ENCODE peak calls at places on chromosomes 13 and 19, in five cellular contexts. O is fibroblast of lung, W is breast epithelium, Q is psoas muscle, P is thoracic aorta. F is an unnamed sample. For H3K4me1, H3K27me3 and H3K9me3, the result is how much of the 10 kb centered on the place peaks cover.

GRCh38 chr13:110536006-110536693 is 25.4 kb downstream of the RAB20 start:
- DNase-seq in O (no peak), W (no peak), Q (no peak), P (no peak), F (peak)

GRCh38 chr19:19591133-19591825 is 27.2 kb downstream of the PBX4 start:
- DNase-seq in O (peak), W (no peak), Q (no peak), P (no peak), F (no peak)

GRCh38 chr13:75666646-75667351 is 30.7 kb downstream of the LMO7 start:
- DNase-seq in O (peak), W (no peak), Q (no peak), P (no peak), F (no peak)

GRCh38 chr13:20923272-20923671 is 20.7 kb upstream of the XPO4 start:
- DNase-seq in O (no peak), W (no peak), Q (no peak), P (no peak), F (peak)

GRCh38 chr19:41479757-41480191 is 36.8 kb downstream of the ERICH4 start:
- DNase-seq in O (no peak), W (no peak), Q (no peak), P (no peak), F (peak)

GRCh38 chr13:27924529-27925141 is 4.8 kb downstream of the PDX1 start:
- DNase-seq in O (no peak), W (no peak), Q (no peak), P (no peak), F (no peak)

GRCh38 chr19:46404884-46405658 is 8.3 kb downstream of the CCDC8 start:
- DNase-seq in O (no peak), W (no peak), Q (peak), P (no peak), F (peak)

GRCh38 chr19:55777528-55777927 is 8.6 kb downstream of the RFPL4AL1 start:
- DNase-seq in O (no peak), W (no peak), Q (no peak), P (no peak), F (no peak)

GRCh38 chr19:51676566-51677083 is 16.5 kb upstream of the SPACA6 start:
- DNase-seq in O (no peak), W (no peak), Q (no peak), P (no peak), F (no peak)

GRCh38 chr19:39156891-39157230 is 31.3 kb downstream of the PAK4 start:
- DNase-seq in O (no peak), W (no peak), Q (no peak), P (no peak), F (no peak)

GRCh38 chr13:21240586-21240985 is 64.1 kb downstream of the MRPL57 start:
- DNase-seq in O (peak), W (no peak), Q (no peak), P (no peak), F (no peak)

GRCh38 chr19:37942516-37942902 is 35.5 kb downstream of the SIPA1L3 start:
- DNase-seq in O (no peak), W (no peak), Q (no peak), P (no peak), F (no peak)
- H3K4me1 ChIP-seq in O (under half), W (under half), Q (under half), P (under half), F (under half)

DNA sequence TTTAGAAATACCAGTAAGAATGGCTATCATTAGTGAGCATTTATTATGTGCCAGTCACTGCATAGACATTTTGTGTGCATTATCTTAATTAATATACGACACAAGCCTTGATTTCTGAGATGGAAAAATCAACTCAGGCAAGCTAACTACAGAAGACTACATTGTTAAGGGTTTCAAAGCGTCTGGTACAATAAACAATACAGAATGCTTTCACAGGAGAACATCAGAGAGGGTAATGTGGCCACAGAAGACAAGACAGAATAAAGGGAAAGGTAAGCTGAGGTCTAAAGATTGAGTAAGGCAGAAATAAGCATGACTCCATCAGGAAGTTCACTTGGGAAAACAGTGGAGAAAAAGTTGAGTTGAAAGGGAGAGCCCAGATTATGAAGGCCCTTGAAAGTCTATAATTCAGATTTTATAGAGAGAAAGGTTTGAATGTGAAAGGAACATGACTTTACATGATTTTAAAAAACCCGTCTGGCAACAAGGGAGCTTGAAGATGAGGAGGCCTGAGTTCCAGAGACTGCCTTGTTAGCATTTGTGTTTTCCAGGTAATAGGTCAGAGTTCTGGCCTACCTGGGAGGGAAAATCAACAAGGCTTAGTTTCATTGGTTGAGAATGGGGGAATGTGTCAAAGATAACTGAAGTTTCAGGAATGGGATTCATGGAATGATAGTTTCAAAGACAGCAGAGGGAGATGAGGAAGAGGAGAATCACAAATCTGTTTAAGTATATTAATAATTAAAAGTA is 1.8 kb upstream of the MBNL2 start:
- DNase-seq in O (no peak), W (no peak), Q (no peak), P (no peak), F (no peak)
- H3K27me3 ChIP-seq in O (under half), W (under half), Q (under half), P (under half), F (under half)

DNA sequence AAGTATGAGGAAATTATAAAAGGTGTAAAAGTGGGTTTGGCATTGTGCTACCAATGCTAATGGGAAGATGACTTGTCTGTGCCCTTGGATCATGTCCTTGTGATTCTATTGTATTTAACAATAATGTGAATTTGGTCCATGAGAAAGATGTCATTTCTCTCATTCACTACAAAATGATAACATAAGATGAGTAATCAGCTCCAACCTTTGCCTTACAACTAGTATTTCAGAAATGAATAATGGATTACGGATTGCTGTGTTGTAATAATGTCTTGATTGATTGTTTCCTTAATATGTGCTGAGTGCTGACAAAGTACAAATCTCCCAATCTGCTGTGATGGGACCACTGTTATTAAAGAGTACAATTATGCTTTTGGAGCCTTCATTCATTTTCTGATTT is 375.0 kb downstream of the PCDH9 start:
- DNase-seq in O (peak), W (no peak), Q (no peak), P (no peak), F (no peak)
- H3K9me3 ChIP-seq in O (under half), W (under half), Q (under half), P (under half), F (under half)

GRCh38 chr13:26046639-26047038 is 5.2 kb downstream of the SHISA2 start:
- DNase-seq in O (no peak), W (no peak), Q (no peak), P (no peak), F (no peak)

GRCh38 chr13:26047040-26047439 is 4.8 kb downstream of the SHISA2 start:
- DNase-seq in O (no peak), W (no peak), Q (no peak), P (no peak), F (no peak)

GRCh38 chr13:26051231-26052135 is at the start of gene SHISA2:
- DNase-seq in O (peak), W (no peak), Q (peak), P (no peak), F (peak)

GRCh38 chr13:26050568-26051230 is 1.1 kb downstream of the SHISA2 start:
- DNase-seq in O (peak), W (no peak), Q (peak), P (no peak), F (peak)

GRCh38 chr13:26048745-26049144 is 3.1 kb downstream of the SHISA2 start:
- DNase-seq in O (no peak), W (no peak), Q (no peak), P (no peak), F (no peak)
- H3K4me1 ChIP-seq in O (under half), W (under half), Q (under half), P (under half), F (under half)

GRCh38 chr19:50313812-50314536 is 15.2 kb downstream of the KCNC3 start:
- DNase-seq in O (no peak), W (no peak), Q (no peak), P (no peak), F (no peak)
- H3K27me3 ChIP-seq in O (under half), W (half or more), Q (under half), P (under half), F (under half)

GRCh38 chr19:44228318-44228717 is 16.0 kb downstream of the ZNF227 start:
- DNase-seq in O (no peak), W (no peak), Q (no peak), P (no peak), F (no peak)

GRCh38 chr19:44236384-44236783 is 23.3 kb upstream of the ZNF233 start:
- DNase-seq in O (no peak), W (no peak), Q (no peak), P (no peak), F (no peak)

DNA sequence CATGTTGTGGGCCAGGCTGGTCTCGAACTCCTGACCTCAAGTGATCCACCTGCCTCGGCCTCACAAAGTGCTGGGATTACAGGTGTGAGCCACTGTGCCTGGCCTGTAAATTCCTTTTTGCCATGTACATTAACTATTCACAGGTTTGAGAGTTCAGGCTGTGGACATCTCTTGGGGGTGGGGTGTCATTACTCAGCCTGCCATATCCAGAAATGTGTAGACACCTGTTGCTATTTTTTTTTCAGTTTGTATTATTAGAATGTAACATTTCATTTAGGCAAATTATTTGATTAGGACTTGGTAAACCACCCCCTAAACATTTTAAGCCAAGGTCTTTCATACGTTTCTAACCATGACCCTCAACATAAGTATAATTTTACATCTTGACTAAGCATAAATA is 20.5 kb downstream of the ZNF227 start:
- DNase-seq in O (no peak), W (no peak), Q (no peak), P (no peak), F (no peak)
- H3K9me3 ChIP-seq in O (under half), W (half or more), Q (half or more), P (half or more), F (under half)

GRCh38 chr13:101454767-101455166 is 2.3 kb downstream of the ITGBL1 start:
- DNase-seq in O (peak), W (no peak), Q (no peak), P (no peak), F (no peak)

GRCh38 chr13:101451641-101452040 is 834 bp upstream of the ITGBL1 start:
- DNase-seq in O (peak), W (no peak), Q (no peak), P (no peak), F (no peak)

GRCh38 chr13:101453784-101454201 is 1.3 kb downstream of the ITGBL1 start:
- DNase-seq in O (no peak), W (no peak), Q (no peak), P (no peak), F (no peak)

GRCh38 chr13:101450749-101451130 is 1.7 kb upstream of the ITGBL1 start:
- DNase-seq in O (no peak), W (no peak), Q (no peak), P (no peak), F (no peak)

GRCh38 chr13:101452519-101453485 is at the start of gene ITGBL1:
- DNase-seq in O (no peak), W (no peak), Q (peak), P (no peak), F (peak)
- H3K4me1 ChIP-seq in O (under half), W (under half), Q (under half), P (half or more), F (under half)

F was measured in right cardiac atrium.